ENCODE peak calls at places on chromosome 16, in six cellular contexts. U, E, G, S, X and M are unnamed samples.

GRCh38 chr16:84699147-84699711 is 571 bp upstream of the USP10 start:
- DNase-seq in X (peak; percentile 33), E (peak; percentile 51), G (no peak), U (no peak), S (no peak), M (peak; percentile 39)

GRCh38 chr16:24035127-24035842 is 199.5 kb downstream of the PRKCB start:
- DNase-seq in U (no peak), S (no peak), E (no peak), G (no peak), X (no peak), M (no peak)

GRCh38 chr16:86554599-86554916 is 477 bp downstream of the MTHFSD start:
- DNase-seq in E (no peak), G (no peak), U (no peak), S (no peak), X (no peak), M (no peak)

GRCh38 chr16:54282923-54283734 is 3.5 kb downstream of the IRX3 start:
- DNase-seq in X (no peak), E (peak; percentile 6), G (no peak), S (no peak), U (no peak), M (no peak)

GRCh38 chr16:1929105-1929504 is 10.9 kb upstream of the HS3ST6 start:
- DNase-seq in U (no peak), S (peak; percentile 47), G (no peak), X (peak; percentile 61), E (peak; percentile 49), M (peak; percentile 41)

GRCh38 chr16:57508084-57508425 is 21.8 kb upstream of the DOK4 start:
- DNase-seq in X (no peak), G (no peak), S (no peak), E (no peak), U (no peak), M (no peak)

GRCh38 chr16:57479422-57480126 is 6.7 kb downstream of the DOK4 start:
- DNase-seq in E (no peak), S (peak; percentile 61), U (no peak), G (peak; percentile 59), X (peak; percentile 88), M (peak; percentile 91)

GRCh38 chr16:88939814-88940195 is 37.2 kb downstream of the CBFA2T3 start:
- DNase-seq in S (no peak), X (no peak), U (no peak), G (no peak), E (no peak), M (no peak)

GRCh38 chr16:2457267-2457666 is 2.6 kb upstream of the TEDC2 start:
- DNase-seq in G (no peak), U (no peak), E (no peak), X (no peak), S (no peak), M (no peak)

GRCh38 chr16:70739389-70739788 is 53.5 kb upstream of the MTSS2 start:
- DNase-seq in X (no peak), U (no peak), E (no peak), S (no peak), G (no peak), M (no peak)

GRCh38 chr16:19123535-19124178 is 9.9 kb downstream of the ITPRIPL2 start:
- DNase-seq in E (no peak), S (no peak), X (peak; percentile 28), U (no peak), G (no peak), M (peak; percentile 78)

GRCh38 chr16:59697746-59698145 is 963.6 kb upstream of the GOT2 start:
- DNase-seq in U (peak; percentile 37), X (no peak), E (no peak), G (no peak), S (no peak), M (no peak)

GRCh38 chr16:50448522-50448921 is 79.7 kb upstream of the BRD7 start:
- DNase-seq in G (no peak), S (no peak), U (no peak), E (no peak), X (peak; percentile 7), M (no peak)

GRCh38 chr16:50185005-50185505 is 31.9 kb downstream of the TENT4B start:
- DNase-seq in X (no peak), S (no peak), G (no peak), U (no peak), E (no peak), M (no peak)

GRCh38 chr16:68257251-68257905 is 6.9 kb upstream of the SLC7A6 start:
- DNase-seq in X (peak; percentile 29), S (no peak), E (peak; percentile 36), G (no peak), U (no peak), M (peak; percentile 59)

GRCh38 chr16:54454616-54455015 is 168.0 kb upstream of the IRX3 start:
- DNase-seq in U (no peak), E (no peak), X (no peak), S (no peak), G (no peak), M (no peak)

GRCh38 chr16:25011891-25012499 is 3.2 kb downstream of the ARHGAP17 start:
- DNase-seq in E (no peak), U (no peak), S (no peak), G (no peak), X (peak; percentile 49), M (no peak)

GRCh38 chr16:27264151-27264550 is 4.4 kb downstream of the NSMCE1 start:
- DNase-seq in E (no peak), S (no peak), U (no peak), X (no peak), G (no peak), M (no peak)